ENCODE peak calls at places on chromosomes 3 and 15, in nine cellular contexts. L is HCT116, I is testis, N is NB4, U is ovary, B is breast epithelium, X is GM12892, E is lower leg skin, Z is GM12891. Q is an unnamed sample.

GRCh38 chr3:43932921-43933320 is 242.2 kb downstream of the ABHD5 start:
- DNase-seq in L (no peak), B (no peak), X (no peak), I (no peak), Z (no peak), E (no peak), U (no peak), N (no peak), Q (no peak)

GRCh38 chr15:35306361-35306981 is 221.4 kb upstream of the NANOGP8 start:
- DNase-seq in X (no peak), U (no peak), I (no peak), B (no peak), E (no peak), N (no peak), Z (no peak), L (peak; percentile 18), Q (peak; percentile 73)

GRCh38 chr3:52121813-52122212 is 32.4 kb downstream of the POC1A start:
- DNase-seq in N (peak; percentile 81), B (no peak), U (no peak), X (no peak), L (no peak), Z (no peak), E (no peak), I (no peak), Q (no peak)

GRCh38 chr15:25690673-25691543 is 172.2 kb downstream of the ATP10A start:
- DNase-seq in I (no peak), Z (no peak), L (no peak), N (no peak), U (no peak), X (no peak), B (no peak), E (peak; percentile 54), Q (no peak)

GRCh38 chr3:196207159-196207832 is 3.9 kb downstream of the ZDHHC19 start:
- DNase-seq in I (no peak), N (no peak), U (peak; percentile 54), Z (no peak), X (no peak), E (no peak), L (no peak), B (no peak), Q (peak; percentile 69)

GRCh38 chr15:30921106-30921505 is 17.4 kb downstream of the FAN1 start:
- DNase-seq in N (no peak), B (no peak), E (no peak), U (no peak), I (no peak), Z (no peak), L (no peak), X (no peak), Q (no peak)

GRCh38 chr15:69823223-69823907 is 274.4 kb downstream of the TLE3 start:
- DNase-seq in X (no peak), I (peak; percentile 65), N (no peak), L (peak; percentile 42), Z (no peak), E (no peak), U (no peak), B (no peak), Q (peak; percentile 22)

GRCh38 chr3:133944641-133945441 is 49.2 kb upstream of the RAB6B start:
- DNase-seq in E (no peak), I (no peak), B (peak; percentile 80), U (no peak), X (no peak), L (no peak), Z (no peak), N (no peak), Q (no peak)

GRCh38 chr15:29043731-29044485 is 158.1 kb downstream of the APBA2 start:
- DNase-seq in Z (no peak), X (no peak), I (no peak), B (no peak), U (no peak), E (no peak), L (no peak), N (no peak), Q (no peak)

DNA sequence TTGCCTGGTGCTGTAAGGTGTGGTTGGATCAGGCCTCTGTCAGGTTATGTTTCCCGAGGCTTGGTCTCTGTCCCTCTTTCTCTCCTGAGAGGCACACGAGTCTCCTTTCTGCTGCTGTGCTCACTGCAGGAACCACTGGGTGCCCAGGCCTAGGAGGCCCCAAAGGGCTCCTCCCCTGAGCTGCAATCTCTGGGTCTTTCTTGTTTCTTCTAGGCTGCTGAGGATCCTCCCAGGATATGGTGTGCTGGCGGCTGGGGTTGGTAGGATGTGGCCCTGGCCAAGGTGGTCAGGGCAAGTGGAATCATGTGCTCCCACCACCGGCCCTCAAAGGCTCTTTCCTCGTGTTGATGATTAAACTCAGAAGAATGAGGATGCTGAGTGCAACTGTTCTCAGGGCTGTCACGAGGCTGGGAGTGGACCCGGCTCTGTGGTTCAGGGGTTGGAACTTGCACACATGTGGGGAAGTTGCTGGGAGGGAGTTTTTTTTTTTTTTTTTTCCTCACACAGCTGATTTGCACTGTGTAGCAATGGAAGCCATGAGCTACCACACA is 43.6 kb upstream of the CTSH start:
- DNase-seq in E (peak; percentile 93), I (peak; percentile 83), Z (no peak), B (peak; percentile 91), U (peak; percentile 76), X (no peak), L (peak; percentile 54), N (peak; percentile 63), Q (no peak)
- TF ChIP-seq POLR2A in E (no peak), I (no peak), Z (no peak), B (no peak), U (no peak), X (no peak), L (no peak), N (no peak), Q (no peak)

DNA sequence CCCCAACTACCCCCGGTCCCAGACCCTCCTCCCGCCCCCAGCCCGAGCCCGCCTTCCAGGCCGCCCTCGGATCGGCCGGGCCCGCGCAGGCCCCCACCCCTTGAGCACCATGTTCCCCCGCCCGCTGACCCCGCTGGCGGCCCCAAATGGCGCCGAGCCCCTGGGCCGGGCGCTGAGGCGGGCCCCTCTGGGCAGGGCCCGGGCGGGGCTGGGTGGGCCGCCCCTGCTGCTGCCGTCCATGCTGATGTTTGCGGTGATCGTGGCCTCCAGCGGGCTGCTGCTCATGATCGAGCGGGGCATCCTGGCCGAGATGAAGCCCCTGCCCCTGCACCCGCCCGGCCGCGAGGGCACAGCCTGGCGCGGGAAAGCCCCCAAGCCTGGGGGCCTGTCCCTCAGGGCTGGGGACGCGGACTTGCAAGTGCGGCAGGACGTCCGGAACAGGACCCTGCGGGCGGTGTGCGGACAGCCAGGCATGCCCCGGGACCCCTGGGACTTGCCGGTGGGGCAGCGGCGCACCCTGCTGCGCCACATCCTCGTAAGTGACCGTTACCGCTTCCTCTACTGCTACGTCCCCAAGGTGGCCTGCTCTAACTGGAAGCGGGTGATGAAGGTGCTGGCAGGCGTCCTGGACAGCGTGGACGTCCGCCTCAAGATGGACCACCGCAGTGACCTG is 457 bp downstream of the CHST14 start:
- DNase-seq in Z (no peak), L (no peak), I (no peak), B (no peak), X (peak; percentile 44), U (peak; percentile 30), E (no peak), N (peak; percentile 85), Q (peak; percentile 38)
- TF ChIP-seq POLR2A in Z (no peak), L (no peak), I (no peak), B (no peak), X (peak; percentile 38), U (no peak), E (no peak), N (peak; percentile 65), Q (no peak)

GRCh38 chr15:55318588-55319494 is at the start of the genes PIGB and PIGBOS1:
- DNase-seq in X (peak; percentile 57), N (peak; percentile 95), U (peak; percentile 81), B (peak; percentile 72), I (peak; percentile 92), L (peak; percentile 79), Z (peak; percentile 64), E (peak; percentile 80), Q (peak; percentile 94)
- TF ChIP-seq POLR2A in X (peak; percentile 92), N (peak; percentile 84), U (peak; percentile 50), B (peak; percentile 61), I (peak; percentile 5), L (peak; percentile 42), Z (peak; percentile 89), E (no peak), Q (peak; percentile 95)

GRCh38 chr3:37054370-37054769 is 61.1 kb downstream of the MLH1 start:
- DNase-seq in L (peak; percentile 62), I (no peak), X (peak; percentile 2), Z (peak; percentile 15), E (no peak), U (no peak), B (no peak), N (peak; percentile 77), Q (no peak)

GRCh38 chr3:37056826-37057225 is 63.5 kb downstream of the MLH1 start:
- DNase-seq in N (no peak), E (no peak), U (no peak), X (no peak), Z (no peak), L (no peak), I (no peak), B (no peak), Q (no peak)

GRCh38 chr3:37052860-37053259 is 59.5 kb downstream of the MLH1 start:
- DNase-seq in N (no peak), E (no peak), B (no peak), L (no peak), U (no peak), X (no peak), Z (no peak), I (no peak), Q (no peak)

GRCh38 chr3:37053337-37053736 is 60.0 kb downstream of the MLH1 start:
- DNase-seq in E (no peak), Z (no peak), N (no peak), L (no peak), I (no peak), B (no peak), X (no peak), U (no peak), Q (no peak)

DNA sequence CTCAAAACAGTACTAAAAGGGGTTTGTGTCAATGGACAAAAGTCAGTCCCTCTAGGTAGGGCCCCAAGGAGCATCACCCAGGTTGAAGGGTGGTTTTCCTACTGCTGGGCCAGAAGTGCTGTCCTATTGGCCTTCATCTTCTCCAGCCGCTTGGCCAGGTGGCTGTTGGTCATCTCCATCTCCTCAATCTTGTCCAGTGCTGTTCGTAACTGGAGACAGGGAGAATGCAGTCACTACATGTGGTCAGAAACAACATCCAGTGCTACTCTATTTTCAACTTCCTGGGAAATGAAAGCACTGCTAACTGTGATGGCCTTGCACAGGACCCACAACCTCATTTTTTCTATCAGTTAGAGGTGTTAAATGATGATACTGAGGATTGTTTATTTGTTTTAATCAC is 60.4 kb downstream of the MLH1 start:
- DNase-seq in X (no peak), I (no peak), U (no peak), L (no peak), Z (no peak), N (no peak), B (no peak), E (no peak), Q (no peak)
- TF ChIP-seq POLR2A in X (no peak), I (no peak), U (no peak), L (no peak), Z (no peak), N (no peak), B (no peak), E (no peak), Q (no peak)